ENCODE peak calls at places on chromosomes 11 and 22, in five cellular contexts. Q is stimulated activated CD8-positive, alpha-beta memory T cell treated with anti-CD3 and anti-CD28 coated beads, Interleukin-4, amount 100 ng/mL, for 1 hour; T is NCI-H774; X is stimulated activated CD4-positive, alpha-beta T cell treated with anti-CD3 and anti-CD28 coated beads, Interleukin-1b, Interleukin-23, amount 100 ng/mL, for 4 hours; E is NCI-H1092 treated with DMSO at 0.1 percent for 48 hours. J is an unnamed sample.

GRCh38 chr11:122422707-122423106 is 232.8 kb upstream of the UBASH3B start:
- DNase-seq in Q (no peak), T (no peak), X (no peak), E (no peak), J (no peak)

GRCh38 chr22:32204211-32204855 is 540 bp downstream of the RFPL2 start:
- DNase-seq in Q (no peak), T (peak), X (no peak), E (peak), J (no peak)

GRCh38 chr22:49774046-49774445 is 53.6 kb downstream of the BRD1 start:
- DNase-seq in Q (no peak), T (no peak), X (no peak), E (no peak), J (no peak)

GRCh38 chr11:32333335-32333991 is 101.9 kb downstream of the WT1 start:
- DNase-seq in Q (no peak), T (no peak), X (peak), E (no peak), J (peak)

GRCh38 chr11:120751550-120751949 is 240.0 kb downstream of the GRIK4 start:
- DNase-seq in Q (no peak), T (no peak), X (no peak), E (no peak), J (no peak)

GRCh38 chr22:38745676-38746460 is 9.9 kb downstream of the SUN2 start:
- DNase-seq in Q (no peak), T (peak), X (no peak), E (no peak), J (no peak)

GRCh38 chr11:78855146-78855545 is 280.5 kb upstream of the NARS2 start:
- DNase-seq in Q (no peak), T (no peak), X (no peak), E (no peak), J (no peak)

GRCh38 chr11:76685237-76685636 is 14.7 kb upstream of the LRRC32 start:
- DNase-seq in Q (no peak), T (no peak), X (no peak), E (no peak), J (no peak)

GRCh38 chr11:10844364-10844763 is 13.5 kb downstream of the ZBED5 start:
- DNase-seq in Q (no peak), T (no peak), X (no peak), E (no peak), J (no peak)

GRCh38 chr11:19844806-19845205 is 132.2 kb downstream of the NAV2 start:
- DNase-seq in Q (no peak), T (no peak), X (no peak), E (no peak), J (peak)

GRCh38 chr11:87224486-87224885 is 186.8 kb downstream of the TMEM135 start:
- DNase-seq in Q (no peak), T (no peak), X (no peak), E (no peak), J (no peak)

GRCh38 chr11:116733959-116734517 is 38.7 kb downstream of the BUD13 start:
- DNase-seq in Q (no peak), T (no peak), X (no peak), E (no peak), J (no peak)

GRCh38 chr22:39117585-39118191 is 20.6 kb downstream of the APOBEC3H start:
- DNase-seq in Q (peak), T (no peak), X (peak), E (peak), J (no peak)

GRCh38 chr22:42519544-42520237 is at the start of gene RRP7A:
- DNase-seq in Q (peak), T (peak), X (peak), E (peak), J (peak)

GRCh38 chr11:86179646-86180064 is 64.9 kb upstream of the EED start:
- DNase-seq in Q (no peak), T (no peak), X (no peak), E (no peak), J (no peak)

GRCh38 chr22:19344420-19344819 is 52.9 kb upstream of the CLTCL1 start:
- DNase-seq in Q (no peak), T (no peak), X (no peak), E (no peak), J (no peak)

GRCh38 chr22:49694462-49695260 is 133.0 kb downstream of the BRD1 start:
- DNase-seq in Q (no peak), T (no peak), X (no peak), E (no peak), J (no peak)

GRCh38 chr11:113176971-113177370 is 137.4 kb upstream of the TTC12 start:
- DNase-seq in Q (no peak), T (no peak), X (no peak), E (no peak), J (no peak)

GRCh38 chr11:20544536-20545237 is 54.7 kb upstream of the SLC6A5 start:
- DNase-seq in Q (no peak), T (no peak), X (no peak), E (no peak), J (no peak)

GRCh38 chr11:43547900-43548381 is 132.6 kb upstream of the HSD17B12 start:
- DNase-seq in Q (no peak), T (no peak), X (no peak), E (no peak), J (peak)

GRCh38 chr11:64776875-64777274 is 1.5 kb downstream of the SF1 start:
- DNase-seq in Q (no peak), T (no peak), X (no peak), E (no peak), J (no peak)

GRCh38 chr22:17319541-17319940 is 49.7 kb upstream of the CECR2 start:
- DNase-seq in Q (no peak), T (no peak), X (no peak), E (peak), J (no peak)

GRCh38 chr11:74984070-74984469 is 4.7 kb upstream of the NEU3 start:
- DNase-seq in Q (no peak), T (no peak), X (no peak), E (no peak), J (no peak)

GRCh38 chr11:34595391-34595790 is 25.5 kb upstream of the EHF start:
- DNase-seq in Q (no peak), T (no peak), X (no peak), E (no peak), J (no peak)

GRCh38 chr22:27749597-27750225 is 51.8 kb downstream of the MN1 start:
- DNase-seq in Q (no peak), T (no peak), X (no peak), E (no peak), J (no peak)